ENCODE peak calls at places on chromosomes 11 and 22, in five cellular contexts. R, T, J, S and Y are unnamed samples.

GRCh38 chr11:1946812-1947480 is at the start of gene MRPL23:
- DNase-seq in R (no peak), T (no peak), J (no peak), S (no peak), Y (no peak)

GRCh38 chr22:33461698-33462434 is 403.7 kb upstream of the SYN3 start:
- DNase-seq in R (no peak), T (no peak), J (no peak), S (no peak), Y (no peak)

GRCh38 chr22:36986242-36986821 is 32.9 kb downstream of the TST start:
- DNase-seq in R (peak; percentile 87), T (no peak), J (no peak), S (peak; percentile 58), Y (no peak)

GRCh38 chr11:76524919-76525318 is 80.1 kb downstream of the EMSY start:
- DNase-seq in R (no peak), T (peak; percentile 42), J (no peak), S (no peak), Y (peak; percentile 26)

GRCh38 chr22:43090130-43090789 is 1.1 kb upstream of the TTLL1 start:
- DNase-seq in R (no peak), T (peak; percentile 88), J (peak; percentile 46), S (peak; percentile 64), Y (peak; percentile 90)

GRCh38 chr11:77557553-77557952 is 32.2 kb upstream of the AQP11 start:
- DNase-seq in R (no peak), T (peak; percentile 33), J (no peak), S (no peak), Y (no peak)

GRCh38 chr11:3036419-3036818 is 20.8 kb downstream of the CARS1 start:
- DNase-seq in R (no peak), T (no peak), J (peak; percentile 19), S (no peak), Y (no peak)

GRCh38 chr11:31641477-31642062 is 132.0 kb downstream of the ELP4 start:
- DNase-seq in R (peak; percentile 59), T (peak; percentile 40), J (no peak), S (peak; percentile 20), Y (peak; percentile 39)

GRCh38 chr11:117005758-117006157 is 92.5 kb downstream of the SIK3 start:
- DNase-seq in R (no peak), T (no peak), J (no peak), S (no peak), Y (no peak)

GRCh38 chr11:102158151-102158734 is 48.0 kb downstream of the YAP1 start:
- DNase-seq in R (no peak), T (no peak), J (no peak), S (no peak), Y (no peak)

GRCh38 chr11:66443602-66444001 is 5.0 kb upstream of the MRPL11 start:
- DNase-seq in R (no peak), T (no peak), J (no peak), S (no peak), Y (peak; percentile 19)

GRCh38 chr11:10893713-10894112 is 35.9 kb upstream of the ZBED5 start:
- DNase-seq in R (no peak), T (peak; percentile 50), J (no peak), S (no peak), Y (no peak)

GRCh38 chr22:36288571-36289405 is 35.9 kb downstream of the APOL1 start:
- DNase-seq in R (no peak), T (no peak), J (no peak), S (no peak), Y (no peak)

GRCh38 chr11:35610636-35611035 is 7.6 kb upstream of the FJX1 start:
- DNase-seq in R (no peak), T (no peak), J (no peak), S (no peak), Y (no peak)
- H3K4me3 ChIP-seq in R (no peak overlapping the region), T (no peak overlapping the region), J (no peak overlapping the region), S (no peak overlapping the region), Y (no peak overlapping the region)

DNA sequence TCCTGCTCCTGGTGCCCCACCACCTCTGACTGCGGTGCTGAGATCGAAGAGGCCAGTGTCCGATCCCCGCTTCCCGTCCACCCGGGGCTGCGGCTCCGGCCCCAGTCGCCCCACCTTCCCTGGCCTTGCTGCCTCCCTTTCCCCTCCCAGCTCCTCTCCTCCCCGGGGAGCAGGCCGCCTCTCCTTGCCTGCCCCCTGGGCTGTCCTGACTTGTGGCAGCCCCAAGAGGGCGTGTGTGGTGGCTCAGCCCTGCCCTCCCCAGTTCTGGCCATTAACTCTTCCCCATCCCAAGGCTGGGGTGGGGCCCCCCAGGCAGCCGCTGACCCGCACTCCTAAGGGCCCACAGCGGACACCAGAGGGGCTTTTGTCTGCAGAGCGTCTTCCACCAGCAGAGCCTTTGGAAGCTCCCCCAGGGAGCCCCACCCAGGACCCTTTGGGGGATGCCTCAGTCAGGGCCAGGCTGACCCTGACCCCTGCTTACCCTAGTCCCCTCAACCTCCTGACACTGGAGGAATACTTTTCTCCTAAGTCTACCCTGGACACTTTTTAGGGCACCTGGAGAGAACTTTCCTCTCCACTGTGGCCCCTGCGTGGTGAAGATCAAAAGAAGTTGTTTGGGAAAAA is 16.7 kb downstream of the RTN4RL2 start:
- DNase-seq in R (peak; percentile 68), T (no peak), J (no peak), S (peak; percentile 32), Y (no peak)
- TF ChIP-seq EZH2 in R (peak; percentile 11), T (no peak), J (no peak), S (no peak), Y (no peak)

GRCh38 chr22:17774206-17774927 is at the start of gene BID:
- DNase-seq in R (no peak), T (no peak), J (no peak), S (peak; percentile 89), Y (no peak)
- TF ChIP-seq RAD21 in R (no peak), T (no peak), J (no peak), S (no peak), Y (no peak)

DNA sequence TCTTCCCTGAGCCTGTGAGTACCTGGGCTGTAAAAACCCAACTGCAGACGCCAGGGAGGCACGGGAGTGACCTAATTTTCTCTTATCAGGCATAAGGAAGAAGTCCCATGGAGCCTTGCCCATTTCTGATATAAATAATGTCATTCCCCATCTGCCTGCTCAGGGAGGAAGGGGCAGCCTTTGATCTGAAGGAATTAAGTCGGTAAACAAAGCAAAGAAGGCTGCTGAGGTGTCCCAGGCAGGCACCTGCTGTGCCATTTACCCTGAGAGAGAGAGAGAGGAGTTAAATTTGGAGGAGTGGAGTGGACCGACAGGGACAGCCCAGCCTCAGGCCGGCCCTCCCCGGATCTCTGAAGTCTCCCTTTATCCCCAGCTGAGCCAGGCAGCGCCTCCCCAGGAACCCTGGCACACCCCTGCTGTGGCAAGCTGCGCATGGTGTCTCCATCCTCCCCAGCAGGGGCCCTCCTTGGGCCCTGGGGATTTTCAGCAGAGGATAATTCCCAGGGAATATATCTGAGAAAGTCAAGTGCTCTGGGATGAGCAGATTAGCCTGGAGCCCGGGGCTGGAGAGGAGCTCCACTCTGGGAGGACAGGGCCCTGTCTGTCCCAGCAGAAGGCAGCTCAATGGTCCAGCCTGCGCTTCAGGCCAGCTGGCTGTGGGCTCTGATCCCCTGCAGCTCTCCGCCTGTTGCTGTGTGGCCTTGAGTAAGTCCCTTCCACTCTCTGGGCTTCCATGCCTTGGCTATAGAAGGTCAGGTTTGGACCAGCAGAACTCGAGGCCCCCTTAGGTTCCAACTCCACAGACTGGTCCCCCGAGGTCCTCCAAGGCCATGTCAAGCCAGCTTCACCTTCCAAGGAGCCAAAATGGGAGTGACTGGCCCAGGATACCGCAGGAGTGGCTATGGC is 17.5 kb upstream of the CABP7 start:
- DNase-seq in R (no peak), T (no peak), J (no peak), S (no peak), Y (no peak)
- H3K4me3 ChIP-seq in R (no peak overlapping the region), T (no peak overlapping the region), J (no peak overlapping the region), S (no peak overlapping the region), Y (no peak overlapping the region)

DNA sequence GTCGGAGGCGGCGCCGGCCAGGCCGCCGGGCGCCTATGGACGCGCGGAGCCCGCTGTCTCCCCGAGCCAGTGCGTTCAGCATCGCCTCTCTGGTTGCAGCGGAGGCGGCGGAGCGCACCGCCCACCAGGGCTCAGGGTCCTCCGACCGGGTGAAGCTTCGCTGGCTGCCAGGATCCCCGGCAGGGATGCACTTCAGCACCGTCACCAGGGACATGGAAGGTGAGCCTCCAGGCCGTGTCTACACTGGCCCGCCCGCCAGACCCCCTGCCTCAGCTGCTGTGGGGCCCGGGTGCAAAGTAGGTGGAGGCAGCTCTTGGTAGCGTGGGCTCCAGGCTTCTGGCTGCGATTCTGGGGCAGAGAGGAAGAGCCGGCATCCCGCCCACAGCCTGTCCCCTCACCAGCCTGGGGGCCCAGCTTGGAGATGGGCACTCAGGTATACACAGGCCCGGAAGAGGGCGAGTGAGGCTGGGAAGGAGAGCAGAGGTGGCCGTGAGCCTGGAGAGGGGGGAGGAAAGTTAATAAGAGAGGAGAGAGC is 1.1 kb upstream of the TBX1 start:
- DNase-seq in R (no peak), T (no peak), J (no peak), S (no peak), Y (no peak)
- TF ChIP-seq EZH2 in R (peak; percentile 97), T (no peak), J (no peak), S (no peak), Y (no peak)

GRCh38 chr11:34558211-34558610 is 44.6 kb upstream of the ELF5 start:
- DNase-seq in R (no peak), T (no peak), J (no peak), S (no peak), Y (no peak)
- TF ChIP-seq RAD21 in R (no peak), T (no peak), J (no peak), S (no peak), Y (no peak)

DNA sequence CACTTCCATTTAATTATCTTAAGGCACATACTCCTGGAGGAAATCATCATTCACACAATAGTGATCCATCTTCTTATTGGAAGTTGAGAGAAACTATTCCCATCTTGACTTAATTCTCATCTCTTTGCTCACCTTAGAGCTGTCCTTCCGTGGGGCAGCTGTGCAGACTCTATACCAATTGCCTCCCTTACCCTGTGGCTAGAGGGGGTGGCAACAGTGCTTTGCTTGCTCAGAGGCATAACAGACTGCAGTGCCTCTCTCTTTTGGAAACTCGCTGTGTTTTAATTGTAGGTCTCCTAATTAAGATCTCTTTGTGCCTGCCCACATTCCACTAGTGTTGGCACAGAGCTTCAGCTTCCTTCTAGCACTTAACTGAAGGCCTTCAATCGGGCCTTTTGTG is 5.5 kb downstream of the KMT2A start:
- DNase-seq in R (no peak), T (no peak), J (no peak), S (no peak), Y (no peak)
- H3K4me3 ChIP-seq in R (no peak overlapping the region), T (no peak overlapping the region), J (peak overlapping the region; percentile 94), S (no peak overlapping the region), Y (no peak overlapping the region)

DNA sequence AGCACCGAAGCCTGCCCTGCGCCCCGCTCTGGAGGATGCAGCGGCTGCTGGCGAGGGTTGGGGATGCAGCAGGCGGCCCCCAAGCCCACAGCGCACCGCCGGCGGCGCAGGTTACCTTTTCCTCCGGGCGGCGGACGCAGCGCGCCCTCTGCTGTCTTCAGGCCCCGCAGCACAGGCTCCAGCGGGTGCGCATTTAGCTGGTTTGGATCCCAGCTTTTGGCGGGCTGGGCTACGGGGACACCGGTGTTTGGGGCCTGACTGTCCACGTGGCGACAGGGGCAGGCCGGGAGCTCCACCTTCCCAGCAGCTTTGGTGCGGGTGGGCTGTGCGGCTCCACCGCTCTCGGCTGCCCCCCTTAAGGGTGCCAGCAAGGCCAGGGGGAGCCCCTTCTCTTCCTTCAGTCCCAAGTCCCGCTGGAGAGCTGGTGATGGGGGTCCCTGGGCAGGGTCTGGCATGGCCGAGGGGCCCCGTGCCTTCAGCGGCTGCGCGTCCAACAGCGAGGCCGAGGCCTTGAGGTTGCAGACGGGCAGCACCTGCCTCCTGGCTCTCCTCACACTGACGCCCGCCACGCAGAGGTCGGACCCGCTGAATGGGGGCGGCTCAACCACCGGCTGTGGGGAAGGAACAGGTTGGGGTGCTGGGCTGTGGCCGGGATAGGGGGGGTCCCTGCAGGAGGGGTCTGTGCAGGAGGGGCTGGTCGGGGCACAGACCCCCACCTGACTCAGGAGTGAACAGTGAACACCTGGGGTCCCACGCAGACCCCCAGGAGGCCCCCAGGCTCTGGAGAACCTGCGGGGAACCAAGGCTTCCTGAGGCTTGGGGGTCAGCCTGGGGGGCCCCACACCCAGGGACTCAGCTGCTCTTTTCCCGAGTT is 18.0 kb upstream of the IL17REL start:
- DNase-seq in R (peak; percentile 92), T (peak; percentile 44), J (no peak), S (peak; percentile 82), Y (peak; percentile 75)
- TF ChIP-seq EZH2 in R (no peak), T (no peak), J (no peak), S (no peak), Y (no peak)